ENCODE peak calls at places on chromosome 11, in eight cellular contexts. One of them, this sample, is unnamed.

GRCh38 chr11:121048464-121049233 is 24.7 kb downstream of the TBCEL start:
- DNase-seq in cardiac fibroblast: no peak
- DNase-seq in lower lobe of right lung: no peak
- DNase-seq in HL-60: no peak
- DNase-seq in fibroblast of mammary gland: peak
- DNase-seq in fibroblast of pulmonary artery: no peak
- DNase-seq in CD8-positive, alpha-beta T cell: no peak
- DNase-seq in lower leg skin: no peak
- DNase-seq in this sample: peak

GRCh38 chr11:88597387-88597786 is 259.9 kb upstream of the CTSC start:
- DNase-seq in cardiac fibroblast: no peak
- DNase-seq in lower lobe of right lung: no peak
- DNase-seq in HL-60: no peak
- DNase-seq in fibroblast of mammary gland: no peak
- DNase-seq in fibroblast of pulmonary artery: no peak
- DNase-seq in CD8-positive, alpha-beta T cell: no peak
- DNase-seq in lower leg skin: no peak
- DNase-seq in this sample: no peak

GRCh38 chr11:111912535-111912934 is at the start of gene HSPB2:
- DNase-seq in cardiac fibroblast: no peak
- DNase-seq in lower lobe of right lung: no peak
- DNase-seq in HL-60: no peak
- DNase-seq in fibroblast of mammary gland: no peak
- DNase-seq in fibroblast of pulmonary artery: no peak
- DNase-seq in CD8-positive, alpha-beta T cell: no peak
- DNase-seq in lower leg skin: no peak
- DNase-seq in this sample: no peak

GRCh38 chr11:3123761-3124733 is 41.1 kb downstream of the OSBPL5 start:
- DNase-seq in cardiac fibroblast: peak
- DNase-seq in lower lobe of right lung: peak
- DNase-seq in HL-60: peak
- DNase-seq in fibroblast of mammary gland: peak
- DNase-seq in fibroblast of pulmonary artery: peak
- DNase-seq in CD8-positive, alpha-beta T cell: no peak
- DNase-seq in lower leg skin: peak
- DNase-seq in this sample: peak

GRCh38 chr11:9687736-9688494 is 24.0 kb downstream of the SWAP70 start:
- DNase-seq in cardiac fibroblast: peak
- DNase-seq in lower lobe of right lung: no peak
- DNase-seq in HL-60: peak
- DNase-seq in fibroblast of mammary gland: no peak
- DNase-seq in fibroblast of pulmonary artery: peak
- DNase-seq in CD8-positive, alpha-beta T cell: no peak
- DNase-seq in lower leg skin: no peak
- DNase-seq in this sample: peak

GRCh38 chr11:78798567-78799170 is 224.0 kb upstream of the NARS2 start:
- DNase-seq in cardiac fibroblast: peak
- DNase-seq in lower lobe of right lung: peak
- DNase-seq in HL-60: peak
- DNase-seq in fibroblast of mammary gland: peak
- DNase-seq in fibroblast of pulmonary artery: peak
- DNase-seq in CD8-positive, alpha-beta T cell: no peak
- DNase-seq in lower leg skin: peak
- DNase-seq in this sample: no peak

GRCh38 chr11:9802291-9802861 is 138.5 kb downstream of the SWAP70 start:
- DNase-seq in cardiac fibroblast: peak
- DNase-seq in lower lobe of right lung: no peak
- DNase-seq in HL-60: no peak
- DNase-seq in fibroblast of mammary gland: peak
- DNase-seq in fibroblast of pulmonary artery: peak
- DNase-seq in CD8-positive, alpha-beta T cell: no peak
- DNase-seq in lower leg skin: peak
- DNase-seq in this sample: no peak

GRCh38 chr11:67606477-67607295 is at the start of gene NDUFV1:
- DNase-seq in cardiac fibroblast: peak
- DNase-seq in lower lobe of right lung: peak
- DNase-seq in HL-60: peak
- DNase-seq in fibroblast of mammary gland: peak
- DNase-seq in fibroblast of pulmonary artery: peak
- DNase-seq in CD8-positive, alpha-beta T cell: peak
- DNase-seq in lower leg skin: peak
- DNase-seq in this sample: peak

GRCh38 chr11:68447015-68447801 is 13.3 kb upstream of the PPP6R3 start:
- DNase-seq in cardiac fibroblast: peak
- DNase-seq in lower lobe of right lung: peak
- DNase-seq in HL-60: peak
- DNase-seq in fibroblast of mammary gland: peak
- DNase-seq in fibroblast of pulmonary artery: peak
- DNase-seq in CD8-positive, alpha-beta T cell: peak
- DNase-seq in lower leg skin: peak
- DNase-seq in this sample: no peak

GRCh38 chr11:17578296-17578695 is 31.2 kb downstream of the OTOG start:
- DNase-seq in cardiac fibroblast: no peak
- DNase-seq in lower lobe of right lung: no peak
- DNase-seq in HL-60: no peak
- DNase-seq in fibroblast of mammary gland: no peak
- DNase-seq in fibroblast of pulmonary artery: no peak
- DNase-seq in CD8-positive, alpha-beta T cell: no peak
- DNase-seq in lower leg skin: no peak
- DNase-seq in this sample: no peak

GRCh38 chr11:47908198-47908597 is 60.0 kb upstream of the NUP160 start:
- DNase-seq in cardiac fibroblast: peak
- DNase-seq in lower lobe of right lung: no peak
- DNase-seq in HL-60: peak
- DNase-seq in fibroblast of mammary gland: peak
- DNase-seq in fibroblast of pulmonary artery: peak
- DNase-seq in CD8-positive, alpha-beta T cell: no peak
- DNase-seq in lower leg skin: no peak
- DNase-seq in this sample: no peak

GRCh38 chr11:111119751-111120150 is 125.8 kb upstream of the POU2AF2 start:
- DNase-seq in cardiac fibroblast: peak
- DNase-seq in lower lobe of right lung: no peak
- DNase-seq in HL-60: no peak
- DNase-seq in fibroblast of mammary gland: no peak
- DNase-seq in fibroblast of pulmonary artery: no peak
- DNase-seq in CD8-positive, alpha-beta T cell: no peak
- DNase-seq in lower leg skin: no peak
- DNase-seq in this sample: no peak

GRCh38 chr11:92552942-92553341 is 328.3 kb downstream of the FAT3 start:
- DNase-seq in cardiac fibroblast: peak
- DNase-seq in lower lobe of right lung: no peak
- DNase-seq in HL-60: no peak
- DNase-seq in fibroblast of mammary gland: peak
- DNase-seq in fibroblast of pulmonary artery: peak
- DNase-seq in CD8-positive, alpha-beta T cell: no peak
- DNase-seq in lower leg skin: no peak
- DNase-seq in this sample: no peak

GRCh38 chr11:3958301-3958700 is 102.8 kb downstream of the STIM1 start:
- DNase-seq in cardiac fibroblast: no peak
- DNase-seq in lower lobe of right lung: no peak
- DNase-seq in HL-60: no peak
- DNase-seq in fibroblast of mammary gland: no peak
- DNase-seq in fibroblast of pulmonary artery: no peak
- DNase-seq in CD8-positive, alpha-beta T cell: no peak
- DNase-seq in lower leg skin: no peak
- DNase-seq in this sample: no peak

GRCh38 chr11:103927535-103927934 is 108.9 kb upstream of the DDI1 start:
- DNase-seq in cardiac fibroblast: peak
- DNase-seq in lower lobe of right lung: no peak
- DNase-seq in HL-60: no peak
- DNase-seq in fibroblast of mammary gland: peak
- DNase-seq in fibroblast of pulmonary artery: peak
- DNase-seq in CD8-positive, alpha-beta T cell: no peak
- DNase-seq in lower leg skin: no peak
- DNase-seq in this sample: no peak

GRCh38 chr11:57459112-57460016 is 964 bp upstream of the RTN4RL2 start:
- DNase-seq in cardiac fibroblast: no peak
- DNase-seq in lower lobe of right lung: no peak
- DNase-seq in HL-60: no peak
- DNase-seq in fibroblast of mammary gland: no peak
- DNase-seq in fibroblast of pulmonary artery: no peak
- DNase-seq in CD8-positive, alpha-beta T cell: no peak
- DNase-seq in lower leg skin: no peak
- DNase-seq in this sample: no peak

GRCh38 chr11:110431212-110432073 is 1.7 kb downstream of the FDX1 start:
- DNase-seq in cardiac fibroblast: peak
- DNase-seq in lower lobe of right lung: no peak
- DNase-seq in HL-60: no peak
- DNase-seq in fibroblast of mammary gland: no peak
- DNase-seq in fibroblast of pulmonary artery: peak
- DNase-seq in CD8-positive, alpha-beta T cell: no peak
- DNase-seq in lower leg skin: no peak
- DNase-seq in this sample: no peak

GRCh38 chr11:78209478-78209877 is 20.8 kb downstream of the USP35 start:
- DNase-seq in cardiac fibroblast: no peak
- DNase-seq in lower lobe of right lung: peak
- DNase-seq in HL-60: no peak
- DNase-seq in fibroblast of mammary gland: no peak
- DNase-seq in fibroblast of pulmonary artery: no peak
- DNase-seq in CD8-positive, alpha-beta T cell: no peak
- DNase-seq in lower leg skin: no peak
- DNase-seq in this sample: no peak

DNA sequence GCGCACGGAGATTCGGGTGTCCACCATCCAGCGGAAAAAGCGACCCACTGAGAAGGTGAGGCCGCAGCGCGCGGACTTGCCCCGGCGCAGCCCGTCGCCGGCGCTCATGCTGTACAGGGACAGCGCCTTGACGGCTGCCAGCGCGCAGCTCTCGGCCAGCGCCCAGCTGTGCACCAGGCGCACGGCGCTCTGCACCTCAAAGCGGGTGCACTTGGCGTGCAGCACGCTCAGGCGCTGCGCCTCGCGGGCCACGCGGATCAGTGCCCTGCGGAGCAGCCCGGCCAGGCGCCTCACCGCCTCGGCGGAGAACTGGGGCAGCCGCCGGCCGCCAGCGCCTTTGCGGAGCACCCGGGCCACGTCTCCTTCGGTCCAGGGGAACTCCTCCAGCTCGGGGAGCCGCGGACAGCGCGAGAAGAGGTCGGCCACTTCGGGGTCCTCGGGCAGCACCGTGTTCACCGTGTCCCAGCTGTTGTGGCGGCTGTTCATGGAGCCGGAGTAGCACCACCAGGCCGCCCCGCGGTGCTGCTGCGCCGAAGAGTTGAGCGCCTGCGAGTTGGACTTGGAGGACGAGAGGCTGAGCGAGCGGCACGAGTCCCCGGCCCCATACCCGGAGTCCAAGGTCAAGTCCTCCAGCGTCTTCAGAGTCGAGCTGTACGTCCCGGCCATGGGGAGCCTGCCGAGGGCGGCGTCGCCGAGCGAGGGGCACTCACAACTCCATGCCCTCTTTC is 728 bp downstream of the ABTB2 start:
- DNase-seq in cardiac fibroblast: peak
- DNase-seq in lower lobe of right lung: peak
- DNase-seq in HL-60: peak
- DNase-seq in fibroblast of mammary gland: peak
- DNase-seq in fibroblast of pulmonary artery: peak
- DNase-seq in CD8-positive, alpha-beta T cell: peak
- DNase-seq in lower leg skin: peak
- DNase-seq in this sample: no peak
- TF ChIP-seq CTCF in cardiac fibroblast: no peak
- TF ChIP-seq CTCF in lower lobe of right lung: no peak
- TF ChIP-seq CTCF in HL-60: no peak
- TF ChIP-seq CTCF in fibroblast of mammary gland: no peak
- TF ChIP-seq CTCF in fibroblast of pulmonary artery: no peak
- TF ChIP-seq CTCF in CD8-positive, alpha-beta T cell: no peak
- TF ChIP-seq CTCF in lower leg skin: no peak
- TF ChIP-seq CTCF in this sample: no peak

GRCh38 chr11:76763573-76764348 is 19.4 kb upstream of the TSKU start:
- DNase-seq in cardiac fibroblast: peak
- DNase-seq in lower lobe of right lung: no peak
- DNase-seq in HL-60: no peak
- DNase-seq in fibroblast of mammary gland: peak
- DNase-seq in fibroblast of pulmonary artery: peak
- DNase-seq in CD8-positive, alpha-beta T cell: no peak
- DNase-seq in lower leg skin: no peak
- DNase-seq in this sample: no peak
- H3K4me3 ChIP-seq in cardiac fibroblast: no peak
- H3K4me3 ChIP-seq in lower lobe of right lung: no peak
- H3K4me3 ChIP-seq in HL-60: no peak
- H3K4me3 ChIP-seq in fibroblast of mammary gland: no peak
- H3K4me3 ChIP-seq in fibroblast of pulmonary artery: no peak
- H3K4me3 ChIP-seq in CD8-positive, alpha-beta T cell: no peak
- H3K4me3 ChIP-seq in lower leg skin: no peak
- H3K4me3 ChIP-seq in this sample: no peak

GRCh38 chr11:75735181-75735845 is 17.7 kb downstream of the MOGAT2 start:
- DNase-seq in cardiac fibroblast: no peak
- DNase-seq in lower lobe of right lung: no peak
- DNase-seq in HL-60: no peak
- DNase-seq in fibroblast of mammary gland: no peak
- DNase-seq in fibroblast of pulmonary artery: no peak
- DNase-seq in CD8-positive, alpha-beta T cell: no peak
- DNase-seq in lower leg skin: no peak
- DNase-seq in this sample: no peak

GRCh38 chr11:75733346-75734107 is 15.9 kb downstream of the MOGAT2 start:
- DNase-seq in cardiac fibroblast: no peak
- DNase-seq in lower lobe of right lung: peak
- DNase-seq in HL-60: no peak
- DNase-seq in fibroblast of mammary gland: no peak
- DNase-seq in fibroblast of pulmonary artery: no peak
- DNase-seq in CD8-positive, alpha-beta T cell: no peak
- DNase-seq in lower leg skin: no peak
- DNase-seq in this sample: no peak

GRCh38 chr11:75728992-75729391 is 11.4 kb downstream of the MOGAT2 start:
- DNase-seq in cardiac fibroblast: no peak
- DNase-seq in lower lobe of right lung: no peak
- DNase-seq in HL-60: no peak
- DNase-seq in fibroblast of mammary gland: no peak
- DNase-seq in fibroblast of pulmonary artery: no peak
- DNase-seq in CD8-positive, alpha-beta T cell: no peak
- DNase-seq in lower leg skin: no peak
- DNase-seq in this sample: no peak

GRCh38 chr11:75734491-75735180 is 17.0 kb downstream of the MOGAT2 start:
- DNase-seq in cardiac fibroblast: no peak
- DNase-seq in lower lobe of right lung: no peak
- DNase-seq in HL-60: no peak
- DNase-seq in fibroblast of mammary gland: peak
- DNase-seq in fibroblast of pulmonary artery: no peak
- DNase-seq in CD8-positive, alpha-beta T cell: no peak
- DNase-seq in lower leg skin: no peak
- DNase-seq in this sample: no peak

GRCh38 chr11:75731095-75731494 is 13.5 kb downstream of the MOGAT2 start:
- DNase-seq in cardiac fibroblast: no peak
- DNase-seq in lower lobe of right lung: no peak
- DNase-seq in HL-60: no peak
- DNase-seq in fibroblast of mammary gland: no peak
- DNase-seq in fibroblast of pulmonary artery: no peak
- DNase-seq in CD8-positive, alpha-beta T cell: no peak
- DNase-seq in lower leg skin: no peak
- DNase-seq in this sample: no peak
- TF ChIP-seq CTCF in cardiac fibroblast: no peak
- TF ChIP-seq CTCF in lower lobe of right lung: no peak
- TF ChIP-seq CTCF in HL-60: no peak
- TF ChIP-seq CTCF in fibroblast of mammary gland: no peak
- TF ChIP-seq CTCF in fibroblast of pulmonary artery: no peak
- TF ChIP-seq CTCF in CD8-positive, alpha-beta T cell: no peak
- TF ChIP-seq CTCF in lower leg skin: no peak
- TF ChIP-seq CTCF in this sample: no peak

DNA sequence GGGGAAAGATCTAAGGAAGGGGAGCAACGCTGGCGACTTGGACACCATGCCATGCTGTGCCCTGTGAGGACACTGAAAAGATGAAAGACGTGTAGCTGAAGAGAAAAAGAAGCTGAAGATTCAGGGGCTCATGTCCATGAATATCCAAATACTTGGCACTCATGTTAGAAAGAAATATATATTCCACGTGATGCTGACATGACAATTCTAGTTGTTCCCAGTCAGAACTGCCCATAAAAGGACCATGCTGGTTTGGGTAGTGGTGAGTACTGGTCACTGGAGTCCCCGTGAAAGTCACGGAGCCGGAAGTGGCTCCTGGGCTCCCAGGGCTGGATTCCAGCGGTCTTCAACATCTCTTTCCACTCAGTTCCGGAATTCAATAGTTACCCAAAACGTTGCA is 9.9 kb downstream of the MS4A15 start:
- DNase-seq in cardiac fibroblast: no peak
- DNase-seq in lower lobe of right lung: no peak
- DNase-seq in HL-60: no peak
- DNase-seq in fibroblast of mammary gland: no peak
- DNase-seq in fibroblast of pulmonary artery: no peak
- DNase-seq in CD8-positive, alpha-beta T cell: no peak
- DNase-seq in lower leg skin: no peak
- DNase-seq in this sample: no peak
- H3K4me3 ChIP-seq in cardiac fibroblast: no peak
- H3K4me3 ChIP-seq in lower lobe of right lung: no peak
- H3K4me3 ChIP-seq in HL-60: no peak
- H3K4me3 ChIP-seq in fibroblast of mammary gland: no peak
- H3K4me3 ChIP-seq in fibroblast of pulmonary artery: no peak
- H3K4me3 ChIP-seq in CD8-positive, alpha-beta T cell: no peak
- H3K4me3 ChIP-seq in lower leg skin: no peak
- H3K4me3 ChIP-seq in this sample: no peak

This sample was measured in retinal pigment epithelial cell.